ENCODE peak calls at places on chromosome 18, in ten cellular contexts. K is right lobe of liver, L is IMR-90, A is HepG2, B is HCT116, F is upper lobe of left lung, R is heart left ventricle, X is GM12878, O is gastrocnemius medialis, W is K562. I is an unnamed sample. For H3K36me3, the result is how much of the 10 kb centered on the place peaks cover.

GRCh38 chr18:13511961-13512572 is 214.3 kb downstream of the FAM210A start:
- ATAC-seq in A (no peak), O (no peak), L (no peak), K (no peak), X (no peak), F (no peak), R (no peak), B (no peak), W (no peak), I (no peak)

GRCh38 chr18:62347091-62347506 is 22.0 kb downstream of the TNFRSF11A start:
- ATAC-seq in B (peak), L (no peak), W (no peak), F (no peak), X (no peak), O (no peak), K (no peak), R (no peak), A (peak), I (no peak)

GRCh38 chr18:13579874-13580273 is 146.5 kb downstream of the FAM210A start:
- ATAC-seq in L (no peak), X (no peak), O (no peak), B (no peak), W (no peak), K (peak), F (peak), A (no peak), R (no peak), I (peak)

GRCh38 chr18:13811993-13812392 is 12.0 kb upstream of the MC5R start:
- ATAC-seq in O (no peak), X (peak), K (no peak), R (no peak), F (no peak), B (peak), A (peak), W (peak), L (peak), I (no peak)

GRCh38 chr18:41966943-41967342 is 11.9 kb downstream of the PIK3C3 start:
- ATAC-seq in W (peak), O (no peak), A (no peak), R (peak), X (no peak), L (no peak), K (no peak), F (no peak), B (no peak), I (no peak)

GRCh38 chr18:74493689-74494088 is 2.5 kb upstream of the CNDP2 start:
- ATAC-seq in A (peak), F (no peak), X (peak), K (peak), O (no peak), W (no peak), L (no peak), B (no peak), R (no peak), I (no peak)

GRCh38 chr18:63161032-63161727 is 158.4 kb downstream of the BCL2 start:
- ATAC-seq in O (no peak), F (no peak), B (peak), R (no peak), X (peak), W (no peak), L (no peak), A (no peak), K (no peak), I (no peak)

GRCh38 chr18:75248426-75249191 is 38.0 kb downstream of the TSHZ1 start:
- ATAC-seq in X (no peak), L (no peak), F (peak), K (no peak), R (no peak), O (no peak), W (no peak), B (no peak), A (peak), I (no peak)

GRCh38 chr18:51921862-51922261 is 418.1 kb upstream of the DCC start:
- ATAC-seq in K (peak), W (no peak), O (no peak), X (no peak), F (no peak), R (no peak), L (no peak), B (no peak), A (no peak), I (no peak)

GRCh38 chr18:63819780-63820179 is 44.6 kb downstream of the SERPINB7 start:
- ATAC-seq in X (no peak), R (no peak), B (no peak), O (no peak), W (no peak), F (no peak), A (no peak), L (no peak), K (no peak), I (no peak)

GRCh38 chr18:70662588-70662987 is 373.7 kb downstream of the SOCS6 start:
- ATAC-seq in F (peak), L (no peak), W (no peak), B (no peak), R (no peak), A (no peak), O (no peak), K (no peak), X (no peak), I (no peak)

GRCh38 chr18:51429644-51430043 is 232.2 kb upstream of the MEX3C start:
- ATAC-seq in F (no peak), W (no peak), X (no peak), R (no peak), L (no peak), A (no peak), K (no peak), O (no peak), B (no peak), I (no peak)

GRCh38 chr18:31237142-31237541 is 74.5 kb upstream of the DSC1 start:
- ATAC-seq in A (no peak), W (no peak), R (no peak), L (no peak), K (no peak), F (no peak), B (no peak), O (no peak), X (no peak), I (no peak)

GRCh38 chr18:31649449-31649848 is 34.9 kb downstream of the B4GALT6 start:
- ATAC-seq in A (no peak), B (no peak), F (no peak), R (no peak), W (no peak), K (no peak), L (no peak), O (no peak), X (no peak), I (no peak)

GRCh38 chr18:73842795-73843394 is 304.7 kb downstream of the FBXO15 start:
- ATAC-seq in W (peak), L (peak), O (no peak), F (no peak), K (peak), R (peak), A (peak), B (no peak), X (peak), I (no peak)

GRCh38 chr18:3747176-3747973 is 297.4 kb downstream of the TGIF1 start:
- ATAC-seq in B (no peak), R (no peak), X (no peak), F (no peak), K (peak), O (no peak), W (no peak), A (no peak), L (peak), I (peak)

GRCh38 chr18:61921621-61922235 is 28.9 kb upstream of the RNF152 start:
- ATAC-seq in F (peak), L (no peak), W (no peak), X (no peak), R (no peak), A (no peak), B (no peak), O (no peak), K (no peak), I (no peak)

GRCh38 chr18:26639149-26639548 is 90.8 kb upstream of the KCTD1 start:
- ATAC-seq in F (no peak), K (no peak), A (no peak), L (no peak), B (no peak), W (no peak), R (no peak), O (no peak), X (no peak), I (no peak)

GRCh38 chr18:39523281-39523680 is 1957.7 kb upstream of the CELF4 start:
- ATAC-seq in O (no peak), A (peak), W (no peak), B (peak), X (no peak), R (no peak), K (peak), L (peak), F (no peak), I (no peak)

GRCh38 chr18:3246636-3247242 is 862 bp upstream of the MYL12A start:
- ATAC-seq in B (no peak), X (peak), A (peak), F (no peak), O (peak), L (no peak), K (peak), R (peak), W (peak), I (no peak)

GRCh38 chr18:56789004-56789888 is 138.1 kb downstream of the WDR7 start:
- ATAC-seq in L (no peak), K (peak), B (peak), A (peak), X (peak), F (no peak), W (peak), R (peak), O (peak), I (no peak)

GRCh38 chr18:5103286-5103685 is 93.8 kb downstream of the AKAIN1 start:
- ATAC-seq in K (no peak), X (no peak), W (no peak), O (no peak), A (no peak), F (no peak), R (no peak), L (no peak), B (no peak), I (no peak)

GRCh38 chr18:37617623-37618022 is 52.0 kb upstream of the CELF4 start:
- ATAC-seq in F (no peak), L (no peak), B (no peak), W (no peak), X (no peak), O (no peak), A (no peak), R (no peak), K (no peak), I (no peak)

GRCh38 chr18:32891130-32891529 is 118.3 kb upstream of the KLHL14 start:
- ATAC-seq in F (no peak), B (no peak), X (no peak), R (no peak), L (no peak), A (no peak), W (no peak), O (no peak), K (no peak), I (no peak)

GRCh38 chr18:72235422-72235821 is 308.7 kb downstream of the CBLN2 start:
- ATAC-seq in B (no peak), A (no peak), F (no peak), K (no peak), L (no peak), R (no peak), W (no peak), X (no peak), O (no peak), I (no peak)

GRCh38 chr18:73684651-73685050 is 463.0 kb downstream of the FBXO15 start:
- ATAC-seq in O (no peak), B (no peak), W (no peak), X (no peak), A (no peak), L (no peak), F (no peak), R (no peak), K (no peak), I (no peak)

GRCh38 chr18:63199743-63200241 is 119.8 kb downstream of the BCL2 start:
- ATAC-seq in X (peak), F (peak), B (no peak), K (peak), R (no peak), O (no peak), W (peak), L (no peak), A (no peak), I (no peak)

GRCh38 chr18:27887711-27888495 is 289.0 kb downstream of the CDH2 start:
- ATAC-seq in X (no peak), O (no peak), A (no peak), F (no peak), K (no peak), B (no peak), W (no peak), L (peak), R (no peak), I (no peak)

GRCh38 chr18:66872277-66872676 is 268.4 kb upstream of the CDH19 start:
- ATAC-seq in R (no peak), F (no peak), W (no peak), X (peak), A (no peak), O (no peak), B (no peak), K (peak), L (no peak), I (no peak)

GRCh38 chr18:75334869-75335268 is 92.6 kb downstream of the SMIM21 start:
- ATAC-seq in L (no peak), B (no peak), O (no peak), F (no peak), R (no peak), X (no peak), A (no peak), K (peak), W (no peak), I (no peak)

DNA sequence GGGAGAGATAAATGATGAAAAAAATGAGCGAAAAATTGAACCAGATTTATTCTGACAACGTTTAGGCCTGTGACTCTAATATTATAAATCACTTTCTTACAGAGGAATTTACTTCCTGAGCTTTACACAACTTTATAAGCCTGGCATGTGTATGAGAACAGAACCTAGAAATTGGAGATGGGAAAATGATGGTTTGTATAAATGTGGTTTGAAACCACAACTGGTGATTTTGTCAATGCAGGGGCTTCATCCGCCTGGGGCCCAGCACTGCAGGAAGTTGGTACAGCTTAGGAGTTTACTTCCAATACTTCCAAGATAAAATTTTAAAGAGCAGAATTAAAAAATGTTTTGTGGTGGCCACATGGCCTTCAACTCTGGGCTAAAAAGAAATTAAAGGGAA is 82.3 kb downstream of the VAPA start:
- ATAC-seq in X (no peak), F (no peak), W (no peak), O (no peak), K (no peak), B (no peak), R (no peak), L (peak), A (no peak), I (no peak)
- TF ChIP-seq POLR2A in X (no peak), F (no peak), W (no peak), O (no peak), K (no peak), B (no peak), R (no peak), L (no peak), A (no peak), I (no peak)

DNA sequence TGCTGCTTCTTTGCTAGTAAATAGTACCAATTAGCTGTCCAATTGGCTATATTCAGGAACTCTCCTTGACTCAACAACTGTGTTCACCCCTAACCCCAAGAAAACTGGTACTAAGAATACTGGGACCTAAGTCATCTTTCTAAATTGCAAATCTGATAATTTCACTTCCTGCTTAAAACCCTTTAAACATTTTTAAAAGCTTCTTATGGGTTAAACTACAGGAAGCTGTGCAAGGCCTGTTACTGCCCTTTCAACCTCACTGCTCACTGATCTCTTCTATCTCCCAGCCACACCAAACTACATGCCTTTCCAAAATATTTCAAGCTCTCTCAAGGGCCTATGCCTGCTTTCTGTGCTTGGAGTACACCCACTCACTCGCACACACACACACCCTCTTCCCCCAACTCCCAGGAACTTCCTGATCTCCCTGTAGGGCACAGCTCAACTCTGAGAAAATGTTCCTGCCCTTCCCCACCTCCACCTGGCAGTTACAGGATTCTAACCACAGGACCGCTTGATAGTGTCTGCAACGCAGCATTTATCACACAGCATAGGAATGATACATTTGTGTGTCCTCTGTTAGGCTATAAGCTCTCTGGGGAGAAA is 6.7 kb downstream of the LMAN1 start:
- ATAC-seq in O (no peak), A (no peak), F (no peak), R (no peak), B (no peak), K (no peak), X (peak), W (no peak), L (no peak), I (no peak)
- H3K36me3 ChIP-seq in O (under half), A (under half), F (half or more), R (half or more), B (half or more), K (under half), X (under half), W (half or more), L (under half), I (under half)

GRCh38 chr18:48412339-48412929 is 3.3 kb upstream of the ZBTB7C start:
- ATAC-seq in K (peak), B (peak), W (peak), A (peak), L (no peak), O (no peak), F (no peak), R (no peak), X (peak), I (no peak)

GRCh38 chr18:48409591-48410094 is 460 bp upstream of the ZBTB7C start:
- ATAC-seq in B (peak), O (peak), W (peak), R (peak), X (peak), L (peak), F (peak), K (peak), A (peak), I (peak)

GRCh38 chr18:48408727-48409590 is at the start of gene ZBTB7C:
- ATAC-seq in X (no peak), A (peak), B (peak), O (peak), W (no peak), K (peak), L (peak), R (peak), F (no peak), I (peak)

GRCh38 chr18:48408111-48408726 is 964 bp downstream of the ZBTB7C start:
- ATAC-seq in L (no peak), K (no peak), O (no peak), A (no peak), F (no peak), W (no peak), R (no peak), X (no peak), B (no peak), I (no peak)

GRCh38 chr18:48410095-48410920 is 1.1 kb upstream of the ZBTB7C start:
- ATAC-seq in B (peak), A (peak), L (peak), R (peak), X (peak), K (peak), W (peak), O (peak), F (peak), I (peak)
- TF ChIP-seq POLR2A in B (no peak), A (no peak), L (no peak), R (peak), X (no peak), K (peak), W (no peak), O (peak), F (peak), I (peak)

DNA sequence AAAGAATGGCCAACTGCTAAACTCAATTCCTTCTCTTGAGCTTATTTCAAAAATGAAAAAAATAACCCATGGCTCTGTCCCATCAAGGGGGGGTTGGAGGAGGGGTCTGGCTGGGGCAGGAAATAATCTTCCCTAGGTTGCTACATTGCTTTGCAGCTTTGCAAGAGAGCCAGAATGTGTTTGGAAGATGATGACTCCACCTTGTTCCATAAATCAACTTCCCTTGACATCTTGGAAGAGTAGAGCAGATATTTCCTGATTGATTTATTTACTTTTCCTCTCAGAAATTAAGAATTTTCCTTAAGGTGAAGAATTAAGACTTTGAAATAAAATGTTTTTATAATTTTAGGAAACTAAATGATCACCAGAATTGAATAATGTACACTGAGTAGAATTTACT is 41.3 kb downstream of the ESCO1 start:
- ATAC-seq in F (no peak), O (no peak), A (no peak), K (no peak), X (no peak), B (no peak), L (no peak), R (no peak), W (peak), I (no peak)
- H3K36me3 ChIP-seq in F (under half), O (under half), A (under half), K (under half), X (under half), B (under half), L (under half), R (half or more), W (half or more), I (under half)

DNA sequence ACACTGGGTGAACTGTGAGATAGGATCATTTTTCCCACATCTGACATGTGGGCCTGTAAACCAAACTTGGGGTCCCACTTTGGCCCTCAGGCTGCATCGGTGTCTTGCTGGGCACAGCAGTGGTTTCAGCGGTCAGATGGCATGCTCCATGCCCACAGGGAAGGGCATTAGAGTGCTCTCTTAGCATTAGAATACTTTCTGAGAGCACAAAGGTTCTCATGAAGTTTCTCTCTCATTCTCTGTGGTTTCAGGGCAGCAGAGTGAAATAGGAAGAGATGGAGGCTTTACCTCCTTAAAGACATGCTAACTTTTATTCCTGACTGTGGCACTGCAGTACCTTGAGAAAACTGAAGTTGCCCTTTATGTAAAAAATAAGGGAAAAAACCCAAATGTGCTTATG is 36.6 kb upstream of the GATA6 start:
- ATAC-seq in R (no peak), O (no peak), A (no peak), K (no peak), X (no peak), B (no peak), L (no peak), F (no peak), W (no peak), I (no peak)
- TF ChIP-seq POLR2A in R (no peak), O (no peak), A (no peak), K (no peak), X (no peak), B (no peak), L (no peak), F (no peak), W (no peak), I (no peak)

GRCh38 chr18:79698668-79699335 is 19.2 kb downstream of the CTDP1 start:
- ATAC-seq in R (peak), W (no peak), F (no peak), X (no peak), O (peak), A (no peak), K (no peak), B (no peak), L (peak), I (no peak)
- H3K36me3 ChIP-seq in R (half or more), W (under half), F (half or more), X (under half), O (under half), A (under half), K (under half), B (under half), L (under half), I (half or more)

GRCh38 chr18:50422286-50422898 is 47.5 kb downstream of the SKA1 start:
- ATAC-seq in A (no peak), K (no peak), O (no peak), X (no peak), W (no peak), F (no peak), B (no peak), R (no peak), L (no peak), I (no peak)
- TF ChIP-seq POLR2A in A (no peak), K (no peak), O (no peak), X (no peak), W (no peak), F (no peak), B (no peak), R (no peak), L (no peak), I (no peak)

GRCh38 chr18:45359275-45360009 is 255.8 kb upstream of the SLC14A2 start:
- ATAC-seq in F (peak), O (peak), R (peak), L (no peak), B (no peak), W (no peak), K (peak), X (no peak), A (peak), I (no peak)
- H3K36me3 ChIP-seq in F (under half), O (under half), R (under half), L (under half), B (under half), W (under half), K (under half), X (under half), A (under half), I (under half)